ENCODE peak calls at places on chromosome 16, in five cellular contexts. R is NCI-H1105; K is effector CD4-positive, alpha-beta T cell; G is head of caudate nucleus; P is suprapubic skin. C is an unnamed sample.

GRCh38 chr16:89606006-89606405 is 7.4 kb upstream of the DPEP1 start:
- DNase-seq in R (no peak), K (no peak), P (no peak), G (no peak), C (no peak)

GRCh38 chr16:12907670-12908233 is 6.4 kb downstream of the SHISA9 start:
- DNase-seq in G (peak; percentile 55), R (no peak), K (no peak), P (no peak), C (no peak)

GRCh38 chr16:89018605-89019158 is 41.7 kb upstream of the CBFA2T3 start:
- DNase-seq in R (no peak), G (no peak), P (no peak), K (no peak), C (no peak)

GRCh38 chr16:70712942-70713341 is 27.1 kb upstream of the MTSS2 start:
- DNase-seq in G (peak; percentile 69), R (no peak), P (no peak), K (no peak), C (no peak)

GRCh38 chr16:12239953-12240485 is 263.5 kb downstream of the SNX29 start:
- DNase-seq in P (no peak), K (no peak), G (no peak), R (no peak), C (no peak)

GRCh38 chr16:4392382-4393242 is 21.0 kb downstream of the VASN start:
- DNase-seq in G (peak; percentile 64), K (no peak), R (peak; percentile 70), P (peak; percentile 68), C (peak; percentile 89)

GRCh38 chr16:31273676-31274075 is 13.9 kb downstream of the ITGAM start:
- DNase-seq in R (no peak), G (no peak), P (no peak), K (no peak), C (peak; percentile 20)

GRCh38 chr16:67245674-67246080 is 1.6 kb downstream of the FHOD1 start:
- DNase-seq in R (no peak), K (no peak), G (no peak), P (no peak), C (no peak)

GRCh38 chr16:53220585-53220984 is 165.8 kb downstream of the CHD9 start:
- DNase-seq in R (no peak), K (no peak), P (no peak), G (peak; percentile 24), C (no peak)

GRCh38 chr16:3983081-3983520 is 102.6 kb upstream of the CREBBP start:
- DNase-seq in K (no peak), P (no peak), R (peak; percentile 35), G (peak; percentile 67), C (no peak)

GRCh38 chr16:73768786-73769203 is 527.8 kb upstream of the PSMD7 start:
- DNase-seq in G (no peak), P (no peak), K (no peak), R (no peak), C (no peak)

GRCh38 chr16:88601313-88602036 is 31.3 kb downstream of the ZC3H18 start:
- DNase-seq in R (no peak), K (no peak), G (no peak), P (no peak), C (no peak)

GRCh38 chr16:51982715-51983680 is 563.9 kb downstream of the TOX3 start:
- DNase-seq in R (peak; percentile 86), P (no peak), K (no peak), G (peak; percentile 77), C (peak; percentile 41)

GRCh38 chr16:14283786-14284185 is 212.7 kb downstream of the MRTFB start:
- DNase-seq in P (no peak), R (peak; percentile 64), K (no peak), G (no peak), C (no peak)

GRCh38 chr16:75820672-75821071 is 94.4 kb upstream of the CPHXL start:
- DNase-seq in R (no peak), P (no peak), K (no peak), G (no peak), C (no peak)

GRCh38 chr16:68786685-68787418 is 49.8 kb downstream of the CDH1 start:
- DNase-seq in G (peak; percentile 91), K (no peak), P (no peak), R (peak; percentile 73), C (no peak)

GRCh38 chr16:56855201-56855600 is 9.8 kb upstream of the SLC12A3 start:
- DNase-seq in P (peak; percentile 49), G (no peak), K (no peak), R (no peak), C (no peak)

GRCh38 chr16:11836653-11837244 is 14.6 kb downstream of the RSL1D1 start:
- DNase-seq in P (peak; percentile 15), K (no peak), G (no peak), R (no peak), C (peak; percentile 84)

GRCh38 chr16:83701494-83701893 is 106.3 kb upstream of the HSBP1 start:
- DNase-seq in P (no peak), K (no peak), G (no peak), R (no peak), C (peak; percentile 30)

GRCh38 chr16:35306915-35307314 is 1847.5 kb downstream of the TP53TG3F start:
- DNase-seq in K (no peak), G (no peak), P (no peak), R (no peak), C (no peak)

GRCh38 chr16:19230575-19230974 is 55.0 kb upstream of the CLEC19A start:
- DNase-seq in G (no peak), K (no peak), R (no peak), P (no peak), C (no peak)

GRCh38 chr16:23974223-23974622 is 138.4 kb downstream of the PRKCB start:
- DNase-seq in R (no peak), P (no peak), K (no peak), G (no peak), C (no peak)

GRCh38 chr16:35687071-35687470 is 2227.7 kb downstream of the TP53TG3F start:
- DNase-seq in P (peak; percentile 19), R (no peak), K (no peak), G (no peak), C (no peak)

GRCh38 chr16:49181812-49182211 is 99.8 kb downstream of the CBLN1 start:
- DNase-seq in G (no peak), R (no peak), P (no peak), K (no peak), C (no peak)

GRCh38 chr16:9033125-9033830 is 58.2 kb upstream of the HAPSTR1 start:
- DNase-seq in R (no peak), P (no peak), G (peak; percentile 52), K (no peak), C (no peak)

GRCh38 chr16:11032922-11033291 is 88.5 kb downstream of the CLEC16A start:
- DNase-seq in P (peak; percentile 83), G (no peak), R (no peak), K (no peak), C (peak; percentile 77)

GRCh38 chr16:60027351-60027750 is 1293.2 kb upstream of the GOT2 start:
- DNase-seq in G (no peak), K (no peak), R (no peak), P (no peak), C (no peak)

GRCh38 chr16:5041604-5042133 is 7.9 kb upstream of the NAGPA start:
- DNase-seq in R (no peak), G (no peak), K (no peak), P (no peak), C (no peak)